ENCODE peak calls at places on chromosomes 11 and 22, in seven cellular contexts. F, A, E, S, T, P and D are unnamed samples.

GRCh38 chr11:12224537-12224893 is 114.1 kb downstream of the MICAL2 start:
- DNase-seq in P (peak), T (no peak), F (peak), E (no peak), S (no peak), A (peak), D (no peak)

GRCh38 chr11:118607401-118608267 is at the start of gene PHLDB1:
- DNase-seq in E (peak), S (peak), F (no peak), A (no peak), P (no peak), T (no peak), D (peak)

GRCh38 chr11:26649884-26650283 is 72.0 kb downstream of the SLC5A12 start:
- DNase-seq in T (no peak), F (peak), P (peak), E (peak), S (peak), A (peak), D (peak)

GRCh38 chr22:50621491-50621880 is 6.5 kb downstream of the ARSA start:
- DNase-seq in E (no peak), T (no peak), F (peak), A (no peak), P (peak), S (peak), D (no peak)

GRCh38 chr11:130442728-130443127 is 5.7 kb upstream of the ADAMTS15 start:
- DNase-seq in A (no peak), S (no peak), P (no peak), T (no peak), F (no peak), E (no peak), D (no peak)

GRCh38 chr11:46294365-46295309 is 17.2 kb downstream of the CREB3L1 start:
- DNase-seq in F (no peak), T (peak), A (no peak), E (peak), P (no peak), S (peak), D (no peak)

GRCh38 chr22:19878461-19879247 is 24.0 kb upstream of the GNB1L start:
- DNase-seq in S (peak), P (no peak), T (no peak), A (peak), E (no peak), F (no peak), D (no peak)

GRCh38 chr11:38819986-38820385 is 2221.9 kb upstream of the RAG2 start:
- DNase-seq in S (no peak), P (no peak), F (no peak), A (no peak), T (no peak), E (no peak), D (no peak)

GRCh38 chr22:49969751-49970527 is 9.4 kb downstream of the PIM3 start:
- DNase-seq in S (peak), A (no peak), E (no peak), T (no peak), P (no peak), F (no peak), D (no peak)

GRCh38 chr22:23114721-23115020 is 27.1 kb downstream of the RSPH14 start:
- DNase-seq in T (no peak), F (no peak), E (no peak), A (no peak), S (no peak), P (no peak), D (no peak)

GRCh38 chr22:33570110-33570509 is 350.2 kb downstream of the LARGE1 start:
- DNase-seq in F (no peak), E (no peak), T (no peak), A (no peak), S (no peak), P (no peak), D (no peak)

GRCh38 chr22:33569547-33569946 is 350.7 kb downstream of the LARGE1 start:
- DNase-seq in S (no peak), T (no peak), E (no peak), F (no peak), A (no peak), P (no peak), D (no peak)

GRCh38 chr22:33576205-33576604 is 344.1 kb downstream of the LARGE1 start:
- DNase-seq in A (no peak), S (no peak), T (no peak), E (no peak), P (no peak), F (no peak), D (no peak)

GRCh38 chr22:33575041-33575440 is 345.2 kb downstream of the LARGE1 start:
- DNase-seq in S (no peak), E (no peak), A (no peak), F (no peak), P (no peak), T (no peak), D (no peak)

DNA sequence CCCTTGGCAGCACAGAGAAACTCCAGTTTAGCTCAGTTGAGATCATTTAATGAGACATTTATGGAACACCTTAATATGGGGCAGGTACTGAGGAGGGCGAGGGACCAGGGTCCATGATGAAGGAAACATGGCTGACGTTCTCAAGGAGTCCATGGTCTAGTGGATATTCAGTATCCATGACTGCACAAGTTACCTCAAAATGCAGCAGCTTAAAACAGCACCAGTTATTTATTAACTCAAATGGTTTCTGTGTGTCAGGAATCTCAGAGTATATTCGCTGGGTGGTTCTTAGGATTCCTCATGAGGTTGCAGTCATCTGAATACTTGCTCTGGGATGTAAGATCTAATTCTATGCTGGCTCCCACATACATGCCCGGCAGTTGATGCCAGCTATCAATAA is 346.8 kb downstream of the LARGE1 start:
- DNase-seq in P (no peak), E (no peak), F (no peak), T (no peak), S (no peak), A (no peak), D (peak)
- TF ChIP-seq TAF1 in P (no peak), E (no peak), F (no peak), T (no peak), S (no peak), A (no peak), D (no peak)

DNA sequence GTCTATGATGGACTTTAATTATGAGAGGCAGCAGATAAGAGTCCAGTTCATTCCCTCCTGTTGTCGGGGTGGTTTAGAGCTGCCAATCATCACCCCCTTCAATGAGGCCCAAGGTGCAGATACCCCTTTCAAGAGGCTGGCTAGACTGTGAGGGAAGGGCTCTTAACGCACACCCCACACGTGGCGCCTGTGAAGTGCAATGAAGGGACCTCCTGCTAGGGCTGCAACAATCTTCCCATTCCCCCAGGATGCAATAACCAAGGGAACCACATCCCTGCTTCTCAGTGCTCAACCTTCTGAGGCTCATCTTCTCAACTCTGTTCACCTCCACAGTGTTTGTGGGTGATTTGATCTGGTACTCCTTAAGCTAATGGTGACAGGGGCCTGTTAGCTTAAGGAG is 19.0 kb downstream of the TENM4 start:
- DNase-seq in A (no peak), E (no peak), P (no peak), F (no peak), T (no peak), S (no peak), D (no peak)
- TF ChIP-seq TAF1 in A (no peak), E (no peak), P (no peak), F (no peak), T (no peak), S (no peak), D (no peak)

DNA sequence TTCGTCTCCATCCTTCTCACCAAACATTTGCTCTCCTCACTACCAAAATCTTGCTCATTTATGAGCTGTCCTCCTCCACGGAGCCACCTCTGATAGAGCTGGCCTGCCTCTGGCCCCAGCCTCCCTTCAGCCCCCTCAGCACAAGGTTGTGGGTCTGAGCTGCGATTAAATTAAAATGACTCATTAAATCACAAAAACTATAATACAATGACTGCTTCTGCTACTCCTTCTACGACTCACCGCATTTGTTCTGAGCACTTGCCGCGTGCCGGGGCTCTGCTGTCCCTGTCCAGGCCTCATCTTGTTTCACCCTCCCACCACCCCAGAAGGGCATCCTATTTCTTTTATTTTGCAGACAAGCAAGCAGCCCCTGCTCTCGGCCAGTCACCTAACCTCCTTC is 49.2 kb upstream of the TIMP3 start:
- DNase-seq in T (no peak), S (no peak), P (no peak), A (no peak), F (no peak), E (no peak), D (no peak)
- TF ChIP-seq TAF1 in T (no peak), S (no peak), P (no peak), A (no peak), F (no peak), E (no peak), D (no peak)

DNA sequence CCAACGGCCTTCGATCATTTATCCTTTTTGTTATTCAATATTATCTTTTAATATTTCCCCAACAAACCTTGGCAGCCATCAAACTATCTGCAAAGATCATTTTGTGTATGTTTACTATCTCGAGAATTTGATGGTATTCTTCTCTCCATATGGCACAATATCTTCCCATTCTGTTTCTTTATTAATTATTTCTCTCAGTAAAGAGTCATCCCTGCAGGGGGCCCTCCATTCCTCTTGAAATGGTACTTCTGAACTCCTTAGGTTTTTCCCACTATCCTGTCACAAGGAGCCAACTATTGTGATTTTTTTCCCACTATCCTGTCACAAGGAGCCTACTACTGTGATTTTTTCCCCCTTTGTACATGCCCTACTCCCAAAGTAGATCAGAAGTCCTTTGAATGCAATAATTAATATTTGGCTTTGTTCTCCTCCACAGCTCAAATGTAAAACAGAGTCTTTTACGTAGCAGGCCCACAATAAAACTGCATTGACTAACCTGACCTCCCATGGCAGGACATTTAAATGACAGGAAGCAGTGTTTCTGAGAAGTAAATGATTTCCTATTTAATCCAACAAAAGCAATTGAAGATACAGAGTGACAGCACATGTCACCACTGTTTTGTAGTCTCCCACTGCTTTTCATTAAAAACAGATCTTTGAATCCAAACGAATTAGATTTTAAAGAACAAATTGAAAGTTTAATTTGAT is 43.3 kb downstream of the PDGFD start:
- DNase-seq in T (no peak), A (no peak), S (no peak), P (no peak), F (no peak), E (no peak), D (no peak)
- TF ChIP-seq TAF1 in T (no peak), A (no peak), S (no peak), P (no peak), F (no peak), E (no peak), D (no peak)

GRCh38 chr22:27274770-27275449 is 526.6 kb downstream of the MN1 start:
- DNase-seq in F (no peak), T (no peak), A (no peak), E (no peak), P (no peak), S (no peak), D (no peak)
- TF ChIP-seq TAF1 in F (no peak), T (no peak), A (no peak), E (no peak), P (no peak), S (no peak), D (no peak)

GRCh38 chr11:77093987-77094840 is 8.4 kb upstream of the OMP start:
- DNase-seq in E (no peak), S (no peak), F (no peak), P (no peak), T (no peak), A (no peak), D (no peak)
- TF ChIP-seq TAF1 in E (no peak), S (no peak), F (no peak), P (no peak), T (no peak), A (no peak), D (no peak)

DNA sequence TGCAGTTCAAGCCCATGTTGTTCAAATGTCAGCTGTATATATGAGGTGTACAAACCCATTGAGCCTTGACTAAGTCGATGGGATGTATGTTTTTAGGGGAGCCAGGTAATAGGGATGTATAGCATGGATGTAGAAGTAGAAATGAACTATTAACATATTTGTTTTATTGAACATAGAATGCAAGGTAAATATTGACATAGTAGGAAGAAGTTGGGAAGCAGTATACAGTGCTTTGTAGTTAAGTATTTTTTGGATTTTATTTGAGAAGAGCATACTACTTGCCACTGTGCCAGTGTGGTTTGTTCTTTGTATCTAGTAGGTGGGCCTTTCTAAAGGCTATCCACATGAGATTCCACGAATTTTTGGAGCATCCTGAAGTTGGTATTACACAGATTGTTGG is 20.8 kb upstream of the NAT10 start:
- DNase-seq in S (no peak), F (no peak), E (no peak), T (no peak), P (no peak), A (no peak), D (no peak)
- TF ChIP-seq TAF1 in S (no peak), F (no peak), E (no peak), T (no peak), P (no peak), A (no peak), D (no peak)

DNA sequence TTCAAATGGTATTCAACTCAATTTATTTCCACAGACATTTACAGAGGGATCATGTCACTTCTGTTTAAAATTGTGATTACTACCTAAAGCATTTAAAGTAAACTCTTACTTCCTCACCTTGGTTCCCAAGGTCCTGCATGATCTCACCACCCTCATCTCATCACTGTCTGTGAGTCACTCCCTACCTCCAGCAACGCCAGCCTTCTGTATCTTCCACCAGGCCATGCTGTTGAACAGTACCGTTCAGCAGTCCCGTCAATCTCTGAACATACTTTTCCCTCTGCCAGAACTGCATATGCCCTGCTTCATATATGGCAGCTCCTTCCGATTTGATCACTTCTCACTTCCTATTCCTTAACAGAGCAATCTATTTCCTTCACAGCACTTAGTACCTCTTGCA is 2.0 kb downstream of the FBXO3 start:
- DNase-seq in S (no peak), E (peak), P (no peak), T (no peak), F (no peak), A (no peak), D (peak)
- TF ChIP-seq TAF1 in S (no peak), E (no peak), P (no peak), T (no peak), F (no peak), A (no peak), D (no peak)

GRCh38 chr11:35324183-35324582 is 95.2 kb downstream of the SLC1A2 start:
- DNase-seq in S (no peak), E (no peak), F (no peak), A (no peak), P (no peak), T (no peak), D (no peak)

GRCh38 chr11:35326266-35326879 is 93.0 kb downstream of the SLC1A2 start:
- DNase-seq in P (no peak), S (no peak), A (no peak), E (no peak), T (no peak), F (no peak), D (no peak)

GRCh38 chr11:35323076-35323868 is 96.1 kb downstream of the SLC1A2 start:
- DNase-seq in A (no peak), P (no peak), S (no peak), F (no peak), E (no peak), T (no peak), D (no peak)

GRCh38 chr11:35322321-35322979 is 96.9 kb downstream of the SLC1A2 start:
- DNase-seq in T (no peak), A (no peak), S (no peak), E (no peak), F (no peak), P (no peak), D (no peak)

DNA sequence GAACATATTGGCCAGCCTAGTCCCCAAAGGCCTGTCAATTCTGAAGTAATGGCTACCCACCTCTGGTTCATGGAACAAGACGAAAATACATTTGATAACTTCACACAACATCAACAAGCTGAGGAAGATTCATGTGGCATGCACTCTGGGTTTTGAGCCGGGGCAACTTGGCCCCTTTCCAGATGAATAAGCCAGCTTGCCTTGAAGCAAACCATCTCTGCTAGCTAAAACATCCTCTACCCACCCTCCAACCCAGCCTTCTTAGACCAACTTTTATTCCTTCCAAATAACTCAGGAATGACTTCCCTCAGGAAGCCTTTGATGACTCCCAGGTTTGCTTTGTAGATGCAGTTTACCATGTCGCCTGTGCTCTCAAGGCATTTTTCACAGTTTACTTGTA is 94.4 kb downstream of the SLC1A2 start:
- DNase-seq in T (no peak), A (no peak), S (no peak), F (no peak), P (no peak), E (no peak), D (no peak)
- TF ChIP-seq TAF1 in T (no peak), A (no peak), S (no peak), F (no peak), P (no peak), E (no peak), D (no peak)

GRCh38 chr11:119909077-119909476 is 180.1 kb upstream of the NECTIN1 start:
- DNase-seq in S (no peak), F (no peak), A (no peak), P (no peak), E (no peak), T (no peak), D (no peak)

GRCh38 chr11:119909495-119909894 is 180.5 kb upstream of the NECTIN1 start:
- DNase-seq in P (no peak), F (no peak), A (no peak), E (no peak), T (no peak), S (no peak), D (no peak)

GRCh38 chr11:119907122-119907933 is 178.3 kb upstream of the NECTIN1 start:
- DNase-seq in T (no peak), A (no peak), P (no peak), S (peak), E (no peak), F (no peak), D (no peak)

GRCh38 chr11:119906376-119906775 is 177.4 kb upstream of the NECTIN1 start:
- DNase-seq in E (no peak), S (no peak), P (no peak), T (no peak), F (no peak), A (no peak), D (no peak)

DNA sequence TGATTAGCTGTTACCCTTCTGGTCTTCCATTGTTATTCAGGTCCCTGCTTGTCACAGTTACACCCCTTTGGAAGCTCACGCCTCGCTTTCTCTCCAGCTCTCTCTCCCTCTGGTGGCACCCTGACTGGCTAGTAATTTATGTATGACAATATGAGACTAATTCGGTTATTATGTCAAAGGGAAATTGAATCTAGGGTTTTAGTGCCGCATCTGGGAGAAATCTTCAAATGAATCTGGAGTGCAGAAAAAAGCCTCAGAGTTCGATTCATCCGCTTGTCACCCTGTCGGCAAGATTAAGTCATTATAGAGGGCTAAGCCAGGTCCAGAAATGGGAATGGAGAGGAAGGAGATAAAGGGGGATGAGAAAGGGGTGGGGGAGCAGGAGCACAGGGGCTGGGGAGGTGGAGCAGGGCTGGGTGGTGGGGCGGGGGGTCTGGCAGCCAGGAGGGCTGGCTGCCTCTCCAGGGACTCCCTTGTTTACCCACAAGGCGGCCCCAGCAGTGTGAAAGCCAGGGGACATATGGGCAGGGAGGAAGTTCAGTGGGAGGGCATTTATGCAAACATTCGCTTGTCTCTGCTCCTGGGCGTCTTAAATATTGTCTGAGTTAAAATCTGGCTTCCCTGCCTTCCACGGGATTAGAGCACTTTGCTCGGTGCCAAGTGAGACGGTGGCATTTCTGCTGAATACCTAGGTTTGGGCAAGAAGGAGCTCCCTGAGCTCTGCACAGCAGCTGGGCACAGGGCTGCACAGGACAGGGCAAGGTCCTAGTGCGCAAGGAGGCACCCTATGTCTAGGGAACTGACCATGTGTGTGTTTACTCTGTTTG is 179.1 kb upstream of the NECTIN1 start:
- DNase-seq in S (peak), E (no peak), A (no peak), P (no peak), F (no peak), T (no peak), D (no peak)
- TF ChIP-seq TAF1 in S (no peak), E (no peak), A (no peak), P (no peak), F (no peak), T (no peak), D (no peak)